ENCODE peak calls at places on chromosomes 4 and X, in four cellular contexts. S, O, M and C are unnamed samples.

GRCh38 chr4:102578819-102579218 is 77.7 kb downstream of the NFKB1 start:
- DNase-seq in S (no peak), O (no peak), M (no peak), C (peak)

GRCh38 chr4:98448923-98449322 is 187.7 kb downstream of the RAP1GDS1 start:
- DNase-seq in S (no peak), O (no peak), M (no peak), C (peak)

GRCh38 chr4:183722738-183723560 is 63.9 kb downstream of the TRAPPC11 start:
- DNase-seq in S (peak), O (peak), M (no peak), C (peak)

GRCh38 chr4:1539859-1540600 is 133.8 kb upstream of the NKX1-1 start:
- DNase-seq in S (no peak), O (no peak), M (no peak), C (no peak)

GRCh38 chr4:43456383-43456782 is 563.9 kb downstream of the GRXCR1 start:
- DNase-seq in S (peak), O (no peak), M (no peak), C (no peak)

GRCh38 chr4:64799751-64800150 is 390.5 kb upstream of the TECRL start:
- DNase-seq in S (no peak), O (no peak), M (no peak), C (no peak)

GRCh38 chrX:69961365-69962072 is 88.2 kb downstream of the AWAT2 start:
- DNase-seq in S (peak), O (no peak), M (no peak), C (no peak)

GRCh38 chr4:77344001-77344400 is 187.0 kb downstream of the CCNG2 start:
- DNase-seq in S (no peak), O (no peak), M (no peak), C (no peak)

GRCh38 chr4:171809854-171810253 is 3.4 kb upstream of the GALNTL6 start:
- DNase-seq in S (no peak), O (no peak), M (no peak), C (no peak)

GRCh38 chr4:101600287-101600686 is 190.2 kb upstream of the BANK1 start:
- DNase-seq in S (no peak), O (no peak), M (no peak), C (no peak)

GRCh38 chrX:30798810-30799209 is 90.2 kb downstream of the TAB3 start:
- DNase-seq in S (no peak), O (no peak), M (no peak), C (no peak)

GRCh38 chr4:173794662-173795061 is 264.6 kb upstream of the HAND2 start:
- DNase-seq in S (peak), O (no peak), M (no peak), C (no peak)

GRCh38 chr4:109801895-109802319 is at the start of gene CFI:
- DNase-seq in S (peak), O (no peak), M (peak), C (no peak)

GRCh38 chrX:103513476-103514108 is 5.7 kb downstream of the RAB40A start:
- DNase-seq in S (no peak), O (no peak), M (no peak), C (no peak)

GRCh38 chr4:20391224-20391623 is 139.5 kb downstream of the SLIT2 start:
- DNase-seq in S (peak), O (no peak), M (no peak), C (no peak)

GRCh38 chrX:69313622-69314290 is 148.5 kb upstream of the PJA1 start:
- DNase-seq in S (no peak), O (no peak), M (no peak), C (no peak)

GRCh38 chrX:154356596-154356995 is 17.8 kb downstream of the FLNA start:
- DNase-seq in S (no peak), O (no peak), M (no peak), C (no peak)

GRCh38 chrX:154354013-154354412 is 20.4 kb downstream of the FLNA start:
- DNase-seq in S (no peak), O (no peak), M (no peak), C (no peak)

GRCh38 chrX:154354516-154354915 is 19.9 kb downstream of the FLNA start:
- DNase-seq in S (no peak), O (no peak), M (no peak), C (no peak)

GRCh38 chrX:154355776-154356140 is 18.7 kb downstream of the FLNA start:
- DNase-seq in S (no peak), O (no peak), M (no peak), C (no peak)

GRCh38 chrX:154355094-154355775 is 19.2 kb downstream of the FLNA start:
- DNase-seq in S (no peak), O (no peak), M (no peak), C (no peak)
- TF ChIP-seq POLR2A in S (no peak), O (no peak), M (no peak), C (no peak)

DNA sequence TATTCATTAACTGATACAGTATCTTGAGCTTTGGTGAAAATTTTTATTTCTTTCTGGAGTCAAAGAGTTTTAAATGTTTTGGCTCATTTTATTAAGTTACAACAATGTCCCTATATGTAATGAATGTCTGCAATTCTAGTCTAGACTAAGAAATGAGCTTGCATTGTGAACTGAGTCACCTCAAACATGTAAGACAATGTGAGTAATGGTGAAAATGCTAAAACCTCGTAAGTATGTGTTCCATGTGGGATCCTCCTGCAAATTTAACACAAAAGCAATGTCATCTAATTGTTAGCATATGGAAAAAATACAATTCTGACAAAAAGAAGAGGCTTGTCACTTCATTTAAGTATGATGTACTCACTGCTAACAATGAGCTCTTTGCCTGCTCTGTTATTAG is 480.5 kb upstream of the FSTL5 start:
- DNase-seq in S (no peak), O (no peak), M (no peak), C (no peak)
- H3K4me3 ChIP-seq in S (no peak), O (no peak), M (no peak), C (no peak)

DNA sequence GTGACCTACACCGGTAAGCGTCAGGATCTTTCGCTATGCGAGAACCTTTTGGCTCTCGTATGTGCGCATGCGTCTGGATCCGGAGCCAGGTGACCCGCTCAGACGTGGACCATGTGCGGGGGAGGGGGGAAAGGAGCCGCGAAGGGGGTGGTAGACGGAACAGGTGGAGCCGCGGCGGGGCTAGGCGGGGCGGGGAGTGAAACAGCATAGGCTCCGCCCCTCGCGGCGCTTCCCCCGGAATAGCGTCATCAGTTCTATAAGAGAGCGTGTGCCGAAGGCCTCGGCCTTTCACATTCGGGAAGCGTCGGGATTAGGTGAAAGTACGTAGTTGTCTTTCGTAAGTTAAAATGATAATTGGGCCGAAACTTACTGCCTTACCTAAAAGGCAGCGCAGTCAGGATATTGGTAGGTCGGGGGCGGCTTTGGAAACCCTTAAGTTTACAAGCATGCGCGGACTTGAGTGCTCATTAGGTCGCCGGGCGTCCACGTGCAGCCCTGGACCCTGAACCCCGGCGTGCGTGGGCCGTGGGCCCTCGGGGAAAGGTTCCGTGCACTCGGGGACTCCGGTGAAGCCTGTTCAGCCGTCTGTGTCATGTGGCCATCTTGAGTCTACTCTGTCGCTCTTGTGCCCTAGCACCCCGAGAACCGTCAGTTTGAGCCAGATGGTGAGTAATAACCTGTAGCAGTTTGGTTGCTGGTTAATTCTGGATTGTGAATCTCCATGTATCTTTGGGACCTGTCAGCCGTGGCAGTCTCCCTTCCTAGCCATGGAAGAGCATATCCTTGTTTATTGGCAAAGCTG is 74.1 kb downstream of the PRSS12 start:
- DNase-seq in S (peak), O (peak), M (peak), C (peak)
- TF ChIP-seq POLR2A in S (peak), O (peak), M (peak), C (peak)

GRCh38 chr4:30722092-30722915 is 2.1 kb downstream of the PCDH7 start:
- DNase-seq in S (no peak), O (no peak), M (no peak), C (no peak)
- H3K4me3 ChIP-seq in S (peak), O (peak), M (no peak), C (no peak)

GRCh38 chr4:24584175-24584850 is at the start of gene DHX15:
- DNase-seq in S (peak), O (peak), M (peak), C (peak)
- TF ChIP-seq POLR2A in S (peak), O (peak), M (peak), C (peak)

GRCh38 chrX:51728202-51728601 is 15.0 kb upstream of the GSPT2 start:
- DNase-seq in S (no peak), O (no peak), M (no peak), C (no peak)
- H3K4me3 ChIP-seq in S (no peak), O (no peak), M (no peak), C (no peak)

DNA sequence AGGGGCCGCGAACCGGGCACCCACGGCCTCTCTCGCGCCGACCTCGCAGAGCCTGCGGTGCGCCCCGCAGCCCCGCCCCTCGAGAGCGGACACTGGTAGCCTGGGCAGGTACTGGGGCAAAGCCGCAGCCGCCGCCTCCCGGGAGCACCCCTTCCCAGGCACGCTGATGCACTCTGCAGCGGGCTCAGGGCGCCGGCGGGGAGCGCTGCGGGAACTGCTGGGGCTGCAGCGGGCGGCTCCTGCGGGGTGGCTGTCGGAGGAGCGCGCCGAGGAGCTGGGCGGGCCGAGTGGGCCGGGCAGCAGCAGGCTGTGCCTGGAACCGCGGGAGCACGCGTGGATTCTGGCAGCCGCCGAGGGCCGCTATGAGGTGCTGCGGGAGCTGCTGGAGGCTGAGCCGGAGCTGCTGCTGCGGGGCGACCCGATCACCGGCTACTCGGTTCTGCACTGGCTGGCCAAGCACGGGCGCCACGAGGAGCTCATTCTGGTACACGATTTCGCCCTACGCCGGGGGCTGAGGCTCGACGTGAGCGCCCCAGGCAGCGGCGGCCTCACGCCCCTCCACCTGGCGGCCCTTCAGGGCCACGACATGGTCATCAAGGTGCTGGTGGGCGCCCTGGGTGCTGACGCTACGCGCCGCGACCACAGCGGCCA is 419 bp downstream of the SOWAHD start:
- DNase-seq in S (no peak), O (peak), M (no peak), C (peak)
- TF ChIP-seq POLR2A in S (no peak), O (no peak), M (no peak), C (no peak)

GRCh38 chr4:85607624-85608023 is 132.7 kb downstream of the ARHGAP24 start:
- DNase-seq in S (no peak), O (no peak), M (no peak), C (no peak)

GRCh38 chr4:85611661-85612060 is 136.7 kb downstream of the ARHGAP24 start:
- DNase-seq in S (no peak), O (no peak), M (no peak), C (no peak)

GRCh38 chr4:85610450-85610849 is 135.5 kb downstream of the ARHGAP24 start:
- DNase-seq in S (no peak), O (no peak), M (no peak), C (no peak)

GRCh38 chr4:85603437-85604336 is 128.7 kb downstream of the ARHGAP24 start:
- DNase-seq in S (no peak), O (no peak), M (no peak), C (no peak)

DNA sequence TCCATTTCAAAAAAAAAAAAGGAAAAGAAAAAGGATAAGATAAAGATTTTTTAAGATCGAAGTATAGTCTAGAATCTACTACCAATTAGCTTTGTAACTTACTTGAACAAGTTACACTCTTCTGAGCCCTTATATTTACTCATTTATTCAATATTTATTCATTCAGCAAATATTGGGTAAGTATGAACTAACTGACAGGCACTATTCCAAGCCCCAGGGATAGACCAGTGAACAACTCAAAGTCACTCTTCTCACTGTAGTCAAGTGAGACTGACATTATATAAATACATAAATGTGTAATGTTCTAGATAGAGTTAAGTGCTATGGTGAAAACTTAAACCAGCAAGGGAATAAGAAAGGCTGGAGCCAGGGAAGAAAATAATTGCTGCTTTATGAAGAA is 131.6 kb downstream of the ARHGAP24 start:
- DNase-seq in S (no peak), O (no peak), M (no peak), C (no peak)
- H3K4me3 ChIP-seq in S (no peak), O (no peak), M (no peak), C (no peak)

GRCh38 chr4:25233737-25234389 is at the start of gene PI4K2B:
- DNase-seq in S (peak), O (peak), M (peak), C (peak)
- TF ChIP-seq POLR2A in S (peak), O (peak), M (peak), C (peak)